ENCODE peak calls at places on chromosome 18, in five cellular contexts. A is MM.1S, U is heart left ventricle, Y is fibroblast of lung, I is neuronal stem cell. J is an unnamed sample. For H3K27me3, the result is how much of the 10 kb centered on the place peaks cover.

GRCh38 chr18:67694787-67695186 is 178.3 kb upstream of the DSEL start:
- DNase-seq in I (no peak), A (no peak), U (no peak), Y (peak), J (no peak)

GRCh38 chr18:28834889-28835288 is 658.0 kb upstream of the CDH2 start:
- DNase-seq in I (no peak), U (no peak), Y (peak), A (no peak), J (no peak)

GRCh38 chr18:48490641-48491040 is 48.2 kb upstream of the CTIF start:
- DNase-seq in U (no peak), I (no peak), A (no peak), Y (no peak), J (no peak)

GRCh38 chr18:36709315-36709714 is 119.5 kb downstream of the TPGS2 start:
- DNase-seq in A (no peak), U (no peak), Y (no peak), I (no peak), J (no peak)

GRCh38 chr18:9722691-9723090 is 14.6 kb downstream of the RAB31 start:
- DNase-seq in U (no peak), Y (no peak), I (no peak), A (no peak), J (no peak)

GRCh38 chr18:41096504-41096903 is 858.5 kb upstream of the PIK3C3 start:
- DNase-seq in Y (peak), I (peak), U (no peak), A (peak), J (no peak)

GRCh38 chr18:71134122-71134521 is 845.3 kb downstream of the SOCS6 start:
- DNase-seq in U (no peak), A (no peak), Y (no peak), I (no peak), J (no peak)

GRCh38 chr18:35010156-35010555 is 31.1 kb upstream of the MAPRE2 start:
- DNase-seq in A (no peak), Y (no peak), I (no peak), U (no peak), J (no peak)

GRCh38 chr18:63298393-63299015 is 21.1 kb downstream of the BCL2 start:
- DNase-seq in I (no peak), Y (no peak), A (no peak), U (no peak), J (no peak)

GRCh38 chr18:71729611-71730010 is 814.5 kb downstream of the CBLN2 start:
- DNase-seq in I (no peak), Y (no peak), U (no peak), A (peak), J (no peak)

GRCh38 chr18:28905509-28905908 is 728.6 kb upstream of the CDH2 start:
- DNase-seq in U (no peak), A (no peak), Y (no peak), I (no peak), J (no peak)

GRCh38 chr18:35076556-35076955 is 35.3 kb downstream of the MAPRE2 start:
- DNase-seq in I (no peak), U (no peak), A (no peak), Y (peak), J (no peak)

GRCh38 chr18:40855661-40856060 is 1099.4 kb upstream of the PIK3C3 start:
- DNase-seq in I (no peak), A (no peak), U (no peak), Y (no peak), J (no peak)

GRCh38 chr18:79511671-79512301 is 116.1 kb downstream of the NFATC1 start:
- DNase-seq in Y (no peak), A (no peak), U (no peak), I (no peak), J (no peak)

GRCh38 chr18:69998523-69998987 is 50.9 kb upstream of the CD226 start:
- DNase-seq in U (peak), Y (no peak), A (no peak), I (no peak), J (no peak)

GRCh38 chr18:13615432-13615861 is 110.9 kb downstream of the FAM210A start:
- DNase-seq in A (no peak), Y (no peak), I (no peak), U (no peak), J (no peak)

DNA sequence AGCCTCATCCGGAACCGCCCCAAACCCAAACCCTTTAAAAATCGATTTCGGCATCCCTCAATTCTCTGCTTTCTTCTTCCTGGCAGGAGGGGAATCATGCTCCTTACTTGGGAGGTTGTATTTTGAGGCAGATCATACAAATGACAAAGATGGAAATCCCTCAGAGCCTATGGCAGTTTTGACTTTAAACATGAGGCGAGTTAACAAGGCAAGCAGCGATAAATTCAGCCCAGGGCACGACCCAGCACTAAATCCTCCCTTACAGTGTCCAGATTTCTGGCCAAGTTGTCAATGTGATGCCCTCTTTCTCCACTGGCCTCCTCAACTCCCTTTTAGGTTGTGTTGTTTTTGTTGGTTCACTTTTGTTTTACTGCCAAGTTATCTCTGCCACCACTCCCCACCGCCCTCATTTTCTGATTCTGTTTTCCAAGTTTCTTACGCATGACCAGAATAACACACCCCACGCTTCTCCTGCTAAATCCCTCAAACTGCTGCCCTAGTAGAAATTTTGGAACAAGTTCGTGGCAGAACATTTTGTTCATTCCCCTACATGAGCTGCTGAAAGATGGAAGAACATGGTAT is 68.3 kb downstream of the CTAGE1 start:
- DNase-seq in Y (peak), A (no peak), I (no peak), U (no peak), J (no peak)
- H3K27ac ChIP-seq in Y (no peak), A (no peak), I (no peak), U (peak), J (peak)

GRCh38 chr18:21262244-21262643 is 20.2 kb downstream of the GREB1L start:
- DNase-seq in Y (no peak), I (no peak), U (no peak), A (no peak), J (no peak)

GRCh38 chr18:21267370-21267769 is 25.3 kb downstream of the GREB1L start:
- DNase-seq in U (no peak), I (no peak), A (no peak), Y (no peak), J (no peak)

GRCh38 chr18:21265971-21266673 is 24.1 kb downstream of the GREB1L start:
- DNase-seq in I (no peak), A (no peak), U (no peak), Y (no peak), J (no peak)

GRCh38 chr18:21262979-21263378 is 20.9 kb downstream of the GREB1L start:
- DNase-seq in U (no peak), I (peak), A (no peak), Y (no peak), J (no peak)

GRCh38 chr18:21264651-21265050 is 22.6 kb downstream of the GREB1L start:
- DNase-seq in A (no peak), U (no peak), Y (peak), I (peak), J (no peak)
- H3K27me3 ChIP-seq in A (under half), U (under half), Y (under half), I (under half), J (under half)

GRCh38 chr18:44764863-44765262 is 84.2 kb downstream of the SETBP1 start:
- DNase-seq in I (no peak), Y (no peak), U (no peak), A (no peak), J (no peak)
- H3K4me3 ChIP-seq in I (no peak), Y (no peak), U (no peak), A (no peak), J (no peak)

GRCh38 chr18:61991201-61991600 is 98.4 kb upstream of the RNF152 start:
- DNase-seq in U (no peak), A (no peak), I (no peak), Y (peak), J (no peak)

GRCh38 chr18:61991836-61992235 is 99.0 kb upstream of the RNF152 start:
- DNase-seq in Y (no peak), A (no peak), I (no peak), U (no peak), J (no peak)

GRCh38 chr18:61993831-61994230 is 101.0 kb upstream of the RNF152 start:
- DNase-seq in Y (peak), A (no peak), U (no peak), I (no peak), J (no peak)

GRCh38 chr18:61992285-61992684 is 99.5 kb upstream of the RNF152 start:
- DNase-seq in A (no peak), Y (peak), U (no peak), I (no peak), J (no peak)

GRCh38 chr18:61992923-61993322 is 100.1 kb upstream of the RNF152 start:
- DNase-seq in Y (peak), I (no peak), U (no peak), A (peak), J (no peak)
- H3K27ac ChIP-seq in Y (peak), I (no peak), U (peak), A (no peak), J (no peak)

GRCh38 chr18:57273194-57273593 is 79.2 kb upstream of the ST8SIA3 start:
- DNase-seq in Y (no peak), U (no peak), I (no peak), A (no peak), J (no peak)
- H3K27me3 ChIP-seq in Y (under half), U (under half), I (under half), A (under half), J (under half)

DNA sequence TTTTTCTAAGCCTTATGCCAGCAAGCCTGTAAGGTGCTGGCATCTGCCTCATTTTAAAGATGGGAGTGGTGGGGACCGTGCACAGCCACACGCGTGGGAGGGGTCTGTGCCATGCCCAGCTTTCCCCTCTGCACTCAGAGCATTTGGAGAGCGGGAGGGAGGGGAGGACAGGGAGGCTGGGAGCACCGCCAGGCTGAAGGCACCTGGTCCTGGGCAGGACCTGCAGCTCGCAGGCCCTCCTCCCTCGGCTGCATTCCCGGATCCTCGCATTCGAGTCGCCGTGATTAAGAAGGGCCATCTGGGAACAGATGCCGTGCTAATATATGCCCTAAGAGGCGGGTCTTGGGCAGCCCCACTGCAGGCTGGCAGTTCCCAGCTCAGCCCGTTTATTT is 84.0 kb downstream of the PTGR3 start:
- DNase-seq in A (no peak), Y (no peak), I (no peak), U (no peak), J (no peak)
- H3K4me3 ChIP-seq in A (no peak), Y (no peak), I (no peak), U (peak), J (no peak)

DNA sequence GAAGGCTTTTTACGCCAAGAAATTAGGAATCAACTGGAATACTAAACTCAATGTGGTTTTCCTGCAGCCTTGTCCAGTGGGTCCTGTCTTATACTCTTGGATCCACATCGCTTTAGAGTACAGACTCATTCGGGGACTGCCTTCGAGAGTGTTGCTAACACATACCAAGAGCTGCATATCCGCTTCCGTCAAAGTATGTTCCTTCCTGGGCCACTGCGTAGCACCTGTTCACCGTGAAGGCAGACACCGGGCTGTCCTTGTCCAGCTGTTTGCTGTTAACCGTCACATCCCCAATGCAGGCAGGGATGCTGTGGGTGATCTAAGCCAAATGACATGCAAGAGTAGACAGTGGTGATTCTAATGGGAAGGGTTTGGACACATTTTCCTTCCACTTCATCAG is 169.4 kb downstream of the LAMA1 start:
- DNase-seq in A (no peak), Y (peak), U (no peak), I (no peak), J (no peak)
- H3K27ac ChIP-seq in A (no peak), Y (no peak), U (no peak), I (no peak), J (no peak)

GRCh38 chr18:26546875-26547301 is 1.5 kb downstream of the KCTD1 start:
- DNase-seq in U (no peak), A (no peak), Y (no peak), I (no peak), J (peak)
- H3K27me3 ChIP-seq in U (under half), A (under half), Y (under half), I (under half), J (under half)

J was measured in right lobe of liver.